ENCODE peak calls at places on chromosomes 11 and 22, in nine cellular contexts. L is Peyer's patch; K is activated T-helper 1 cell treated with anti-CD3 and anti-CD28 coated beads, Interleukin-12 subunit alpha, Interleukin-12 subunit beta, Interleukin-2, Interleukin-4 antibody, amounts not matched to agents 30 ng/mL and 10 ng/mL and 1 ng/mL, durations not matched to agents 14 hours and 24 hours and 36 hours; V is T-helper 2 cell; P is NCI-H774; B is stromal cell of bone marrow; J is KBM-7; Q is stimulated activated CD8-positive, alpha-beta memory T cell treated with anti-CD3 and anti-CD28 coated beads, Interleukin-12 subunit alpha, Interleukin-12 subunit beta, amount 100 ng/mL, for 1 hour; N is NCI-H748 treated with DMSO at 0.1 percent for 48 hours. C is an unnamed sample.

GRCh38 chr22:49865156-49865555 is 11.5 kb downstream of the ZBED4 start:
- DNase-seq in N (no peak), Q (no peak), P (no peak), J (no peak), V (no peak), L (no peak), K (no peak), B (no peak), C (no peak)

GRCh38 chr11:72738199-72739141 is 13.7 kb downstream of the ARAP1 start:
- DNase-seq in N (no peak), P (no peak), J (peak), L (peak), B (peak), K (no peak), V (no peak), Q (no peak), C (no peak)

GRCh38 chr11:134950692-134951304 is 538.8 kb upstream of the B3GAT1 start:
- DNase-seq in N (no peak), Q (no peak), P (no peak), B (peak), V (no peak), L (no peak), J (no peak), K (no peak), C (no peak)

GRCh38 chr11:88886796-88887195 is 179.0 kb downstream of the GRM5 start:
- DNase-seq in V (peak), N (peak), P (no peak), L (no peak), B (peak), J (peak), K (peak), Q (peak), C (no peak)

GRCh38 chr11:76620471-76620870 is 50.1 kb downstream of the LRRC32 start:
- DNase-seq in L (no peak), P (no peak), J (no peak), N (no peak), V (no peak), B (peak), K (no peak), Q (no peak), C (no peak)

GRCh38 chr11:129457321-129457720 is 81.7 kb downstream of the BARX2 start:
- DNase-seq in N (peak), K (no peak), P (peak), Q (no peak), L (no peak), J (no peak), V (no peak), B (no peak), C (no peak)

GRCh38 chr11:7512525-7513209 is 1.1 kb upstream of the PPFIBP2 start:
- DNase-seq in K (no peak), V (peak), Q (no peak), B (peak), N (no peak), P (no peak), L (peak), J (peak), C (no peak)

GRCh38 chr11:110990316-110990715 is 255.2 kb upstream of the POU2AF2 start:
- DNase-seq in L (no peak), Q (no peak), P (no peak), N (no peak), J (no peak), K (no peak), B (no peak), V (no peak), C (no peak)

GRCh38 chr11:126246636-126247035 is 22.1 kb downstream of the SRPRA start:
- DNase-seq in V (no peak), Q (no peak), N (no peak), K (no peak), B (no peak), J (no peak), L (no peak), P (no peak), C (no peak)

GRCh38 chr11:69862797-69863543 is 43.8 kb upstream of the FGF3 start:
- DNase-seq in B (no peak), L (no peak), N (no peak), J (no peak), Q (no peak), P (no peak), K (no peak), V (no peak), C (no peak)

GRCh38 chr11:10488581-10489443 is 33.7 kb downstream of the AMPD3 start:
- DNase-seq in N (no peak), V (peak), P (no peak), K (no peak), L (peak), J (no peak), Q (no peak), B (no peak), C (no peak)

GRCh38 chr22:35805466-35805865 is 87.8 kb downstream of the APOL5 start:
- DNase-seq in N (no peak), Q (no peak), J (no peak), K (no peak), P (no peak), L (no peak), V (no peak), B (no peak), C (no peak)

GRCh38 chr11:113159967-113160621 is 154.3 kb upstream of the TTC12 start:
- DNase-seq in N (no peak), P (no peak), K (no peak), J (no peak), B (no peak), V (no peak), L (no peak), Q (no peak), C (no peak)

GRCh38 chr22:31346255-31346732 is at the start of gene PATZ1:
- DNase-seq in B (peak), P (peak), J (peak), L (peak), K (peak), Q (peak), N (peak), V (peak), C (peak)

GRCh38 chr11:123137496-123138270 is 57.4 kb downstream of the CLMP start:
- DNase-seq in L (peak), Q (no peak), P (no peak), B (peak), J (no peak), V (no peak), N (no peak), K (no peak), C (no peak)

GRCh38 chr22:32910358-32910757 is 108.9 kb downstream of the TIMP3 start:
- DNase-seq in L (no peak), N (no peak), Q (no peak), P (no peak), J (no peak), V (no peak), B (no peak), K (no peak), C (no peak)

GRCh38 chr11:3199537-3200295 is 18.9 kb downstream of the MRGPRG start:
- DNase-seq in N (no peak), Q (no peak), K (no peak), V (no peak), J (no peak), L (no peak), P (no peak), B (no peak), C (no peak)

GRCh38 chr22:19760652-19761002 is at the start of gene TBX1:
- DNase-seq in Q (no peak), J (no peak), V (no peak), L (no peak), K (no peak), B (no peak), N (no peak), P (no peak), C (no peak)

GRCh38 chr11:77081976-77082836 is 15.4 kb downstream of the CAPN5 start:
- DNase-seq in J (no peak), B (no peak), K (no peak), P (no peak), V (no peak), Q (no peak), L (no peak), N (no peak), C (no peak)

GRCh38 chr11:45217991-45218390 is 68.2 kb downstream of the SYT13 start:
- DNase-seq in Q (no peak), L (no peak), B (no peak), N (no peak), K (no peak), V (no peak), J (no peak), P (no peak), C (no peak)

GRCh38 chr11:36273110-36273509 is 16.1 kb downstream of the COMMD9 start:
- DNase-seq in L (no peak), J (no peak), V (no peak), K (no peak), N (no peak), P (peak), B (no peak), Q (no peak), C (no peak)

GRCh38 chr11:126322996-126323395 is 19.1 kb downstream of the DCPS start:
- DNase-seq in B (no peak), N (no peak), J (no peak), V (no peak), K (no peak), Q (no peak), L (no peak), P (no peak), C (no peak)